ENCODE peak calls at places on chromosome 1, in eight cellular contexts. N, H, F, D, K, V, T and U are unnamed samples.

GRCh38 chr1:42924249-42925131 is 34.2 kb downstream of the SLC2A1 start:
- DNase-seq in N (peak), H (peak), F (peak), D (peak), K (peak), V (peak), T (peak), U (peak)

GRCh38 chr1:113931456-113931855 is 2.3 kb downstream of the HIPK1 start:
- DNase-seq in N (no peak), H (peak), F (no peak), D (no peak), K (peak), V (no peak), T (peak), U (no peak)

GRCh38 chr1:226814751-226815496 is 55.5 kb upstream of the PSEN2 start:
- DNase-seq in N (no peak), H (no peak), F (peak), D (no peak), K (peak), V (no peak), T (no peak), U (peak)

GRCh38 chr1:112985123-112985522 is 29.1 kb upstream of the SLC16A1 start:
- DNase-seq in N (no peak), H (no peak), F (no peak), D (no peak), K (no peak), V (peak), T (no peak), U (no peak)

GRCh38 chr1:15975358-15975804 is 520 bp downstream of the ZBTB17 start:
- DNase-seq in N (peak), H (peak), F (peak), D (peak), K (peak), V (peak), T (peak), U (no peak)

GRCh38 chr1:228293393-228293792 is 85.5 kb downstream of the OBSCN start:
- DNase-seq in N (no peak), H (no peak), F (no peak), D (no peak), K (no peak), V (no peak), T (no peak), U (no peak)

GRCh38 chr1:91827094-91828006 is 58.6 kb downstream of the TGFBR3 start:
- DNase-seq in N (no peak), H (no peak), F (peak), D (no peak), K (no peak), V (no peak), T (peak), U (no peak)

GRCh38 chr1:27488523-27489138 is 1.3 kb downstream of the WASF2 start:
- DNase-seq in N (no peak), H (peak), F (no peak), D (no peak), K (peak), V (no peak), T (no peak), U (no peak)

GRCh38 chr1:58460469-58460868 is 86.1 kb downstream of the OMA1 start:
- DNase-seq in N (no peak), H (peak), F (no peak), D (no peak), K (peak), V (no peak), T (no peak), U (no peak)

GRCh38 chr1:94755675-94756074 is 64.5 kb upstream of the SLC44A3 start:
- DNase-seq in N (no peak), H (peak), F (no peak), D (peak), K (peak), V (no peak), T (peak), U (no peak)

GRCh38 chr1:181133441-181133951 is 45.0 kb downstream of the IER5 start:
- DNase-seq in N (peak), H (no peak), F (no peak), D (no peak), K (no peak), V (no peak), T (peak), U (no peak)

GRCh38 chr1:15501208-15502032 is 22.6 kb downstream of the CASP9 start:
- DNase-seq in N (peak), H (peak), F (peak), D (peak), K (peak), V (no peak), T (peak), U (peak)

GRCh38 chr1:186207401-186208085 is 167.5 kb downstream of the TPR start:
- DNase-seq in N (no peak), H (no peak), F (no peak), D (no peak), K (no peak), V (no peak), T (no peak), U (no peak)

GRCh38 chr1:97849350-97850339 is 71.2 kb downstream of the DPYD start:
- DNase-seq in N (no peak), H (peak), F (peak), D (no peak), K (peak), V (no peak), T (no peak), U (no peak)

GRCh38 chr1:5566924-5567323 is 425.3 kb downstream of the NPHP4 start:
- DNase-seq in N (no peak), H (no peak), F (no peak), D (no peak), K (no peak), V (no peak), T (no peak), U (no peak)

GRCh38 chr1:227320476-227320875 is 2.2 kb upstream of the CDC42BPA start:
- DNase-seq in N (no peak), H (no peak), F (no peak), D (no peak), K (no peak), V (no peak), T (no peak), U (no peak)

DNA sequence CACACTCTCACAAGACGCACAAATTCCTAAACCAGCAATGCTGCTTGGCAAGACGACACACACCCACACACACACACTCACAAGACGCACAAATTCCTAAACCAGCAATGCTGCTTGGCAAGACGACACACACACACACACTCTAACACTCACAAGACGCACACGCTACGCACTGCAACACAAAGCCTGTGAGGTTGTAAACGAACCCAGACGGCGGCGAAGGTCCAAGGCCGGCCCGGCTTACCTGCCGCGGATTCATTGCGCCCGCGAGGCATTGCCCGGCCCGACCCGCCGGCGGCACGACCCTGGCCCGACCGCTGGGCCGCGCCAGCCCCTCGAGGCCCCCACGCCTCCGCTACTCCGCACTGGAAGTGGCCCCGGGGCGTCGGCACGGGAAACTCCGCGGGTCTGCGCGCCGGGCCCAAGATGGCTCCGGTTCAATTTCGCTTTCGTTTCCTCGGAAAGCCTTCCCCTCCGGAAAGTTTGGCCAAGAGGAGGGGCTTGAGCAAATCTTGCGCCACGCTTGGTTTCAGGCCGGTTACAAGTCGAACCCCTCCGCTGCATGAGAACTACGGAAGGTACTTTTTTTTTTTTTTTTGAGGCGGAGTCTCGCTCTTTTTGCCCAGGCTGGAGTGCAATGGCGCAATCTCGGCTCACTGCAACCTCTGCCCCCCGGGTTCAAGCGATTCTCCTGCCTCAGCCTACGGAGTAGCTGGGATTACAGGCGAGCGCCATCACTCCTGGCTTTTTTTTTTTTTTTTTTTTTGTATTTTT is at the start of gene ADAR:
- DNase-seq in N (peak), H (peak), F (peak), D (peak), K (peak), V (peak), T (peak), U (peak)
- TF ChIP-seq MAX in N (peak), H (peak), F (peak), D (peak), K (peak), V (no peak), T (no peak), U (peak)

GRCh38 chr1:207021139-207021861 is 11.3 kb downstream of the C1orf116 start:
- DNase-seq in N (no peak), H (no peak), F (no peak), D (peak), K (no peak), V (no peak), T (peak), U (no peak)
- TF ChIP-seq POLR2A in N (no peak), H (no peak), F (no peak), D (no peak), K (no peak), V (no peak), T (no peak), U (no peak)

GRCh38 chr1:244239261-244239770 is 188.2 kb downstream of the ZBTB18 start:
- DNase-seq in N (no peak), H (no peak), F (no peak), D (no peak), K (peak), V (peak), T (no peak), U (no peak)
- TF ChIP-seq MAX in N (no peak), H (no peak), F (no peak), D (no peak), K (no peak), V (no peak), T (no peak), U (no peak)

GRCh38 chr1:25011270-25011669 is 81.2 kb upstream of the RUNX3 start:
- DNase-seq in N (no peak), H (no peak), F (no peak), D (no peak), K (no peak), V (no peak), T (no peak), U (no peak)
- TF ChIP-seq POLR2A in N (no peak), H (no peak), F (no peak), D (no peak), K (no peak), V (no peak), T (no peak), U (no peak)

GRCh38 chr1:155320252-155320651 is 442 bp upstream of the RUSC1 start:
- DNase-seq in N (no peak), H (no peak), F (no peak), D (no peak), K (no peak), V (no peak), T (no peak), U (no peak)

GRCh38 chr1:155319536-155319935 is 1.2 kb upstream of the RUSC1 start:
- DNase-seq in N (no peak), H (no peak), F (no peak), D (no peak), K (no peak), V (no peak), T (no peak), U (no peak)

GRCh38 chr1:155321577-155322497 is 1.1 kb downstream of the RUSC1 start:
- DNase-seq in N (peak), H (no peak), F (no peak), D (no peak), K (peak), V (no peak), T (no peak), U (no peak)

GRCh38 chr1:155322571-155322952 is 1.9 kb downstream of the RUSC1 start:
- DNase-seq in N (peak), H (peak), F (peak), D (no peak), K (peak), V (no peak), T (no peak), U (no peak)

GRCh38 chr1:155320661-155321576 is at the start of gene RUSC1:
- DNase-seq in N (peak), H (peak), F (no peak), D (peak), K (peak), V (no peak), T (no peak), U (no peak)
- TF ChIP-seq MAX in N (no peak), H (no peak), F (no peak), D (no peak), K (no peak), V (no peak), T (no peak), U (no peak)

GRCh38 chr1:81800741-81801031 is at the start of gene ADGRL2:
- DNase-seq in N (no peak), H (no peak), F (no peak), D (no peak), K (no peak), V (no peak), T (no peak), U (no peak)
- TF ChIP-seq POLR2A in N (no peak), H (no peak), F (peak), D (no peak), K (no peak), V (no peak), T (no peak), U (no peak)

DNA sequence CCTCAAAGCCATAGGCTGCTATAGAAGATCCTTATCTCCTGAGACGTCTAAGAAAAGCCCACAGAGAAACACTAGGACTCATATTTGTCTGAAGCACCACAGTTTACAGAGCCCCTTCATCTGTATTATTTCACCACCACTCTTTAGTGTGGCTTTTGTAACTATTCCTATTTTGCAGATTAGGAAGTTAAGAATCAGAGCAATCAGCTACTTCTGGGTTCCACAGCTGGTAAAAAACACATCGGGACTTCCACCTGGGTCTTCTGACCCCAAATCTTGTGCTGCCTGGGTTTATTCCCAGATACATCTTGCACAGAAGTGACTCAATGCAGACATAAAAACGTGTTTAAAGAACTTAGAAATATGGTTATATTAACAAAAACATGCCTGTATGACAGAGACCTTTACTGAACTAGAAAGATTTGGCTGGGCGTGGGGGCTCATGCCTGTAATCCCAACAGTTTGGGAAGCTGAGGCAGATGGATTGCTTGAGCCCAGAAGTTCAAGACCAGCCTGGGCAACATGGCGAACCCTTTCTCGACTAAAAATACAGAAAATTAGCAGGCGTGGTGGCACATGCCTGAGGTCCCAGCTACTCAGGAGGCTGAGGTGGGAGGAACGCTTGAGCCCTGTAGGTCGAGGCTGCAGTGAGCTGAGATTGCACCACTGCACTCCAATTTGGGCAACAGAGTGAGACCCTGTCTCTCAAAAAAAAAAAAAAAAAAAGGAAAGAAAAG is 40.9 kb downstream of the ELK4 start:
- DNase-seq in N (no peak), H (no peak), F (no peak), D (no peak), K (no peak), V (no peak), T (no peak), U (no peak)
- TF ChIP-seq MAX in N (no peak), H (no peak), F (no peak), D (no peak), K (no peak), V (no peak), T (no peak), U (no peak)